ENCODE peak calls at places on chromosomes 1 and 21, in six cellular contexts. One of them, this sample, is unnamed.

GRCh38 chr1:30005972-30006619 is 717.3 kb downstream of the MATN1 start:
- DNase-seq in BJ: no peak
- DNase-seq in Calu3: peak
- DNase-seq in A673: no peak
- DNase-seq in neural crest cell: no peak
- DNase-seq in body of pancreas: no peak
- DNase-seq in this sample: no peak

GRCh38 chr1:39812913-39813312 is 24.2 kb upstream of the BMP8B start:
- DNase-seq in BJ: no peak
- DNase-seq in Calu3: no peak
- DNase-seq in A673: no peak
- DNase-seq in neural crest cell: no peak
- DNase-seq in body of pancreas: no peak
- DNase-seq in this sample: no peak

GRCh38 chr1:31752258-31752657 is 11.9 kb downstream of the ADGRB2 start:
- DNase-seq in BJ: no peak
- DNase-seq in Calu3: no peak
- DNase-seq in A673: no peak
- DNase-seq in neural crest cell: no peak
- DNase-seq in body of pancreas: no peak
- DNase-seq in this sample: no peak

GRCh38 chr1:164635074-164635783 is 76.2 kb downstream of the PBX1 start:
- DNase-seq in BJ: no peak
- DNase-seq in Calu3: no peak
- DNase-seq in A673: peak
- DNase-seq in neural crest cell: no peak
- DNase-seq in body of pancreas: no peak
- DNase-seq in this sample: no peak

GRCh38 chr1:18012686-18013085 is 94.9 kb upstream of the IGSF21 start:
- DNase-seq in BJ: no peak
- DNase-seq in Calu3: no peak
- DNase-seq in A673: no peak
- DNase-seq in neural crest cell: no peak
- DNase-seq in body of pancreas: no peak
- DNase-seq in this sample: no peak

GRCh38 chr1:203480525-203481084 is 5.0 kb downstream of the PRELP start:
- DNase-seq in BJ: peak
- DNase-seq in Calu3: peak
- DNase-seq in A673: no peak
- DNase-seq in neural crest cell: no peak
- DNase-seq in body of pancreas: peak
- DNase-seq in this sample: no peak

GRCh38 chr1:154845174-154845573 is 24.9 kb downstream of the KCNN3 start:
- DNase-seq in BJ: no peak
- DNase-seq in Calu3: no peak
- DNase-seq in A673: no peak
- DNase-seq in neural crest cell: no peak
- DNase-seq in body of pancreas: no peak
- DNase-seq in this sample: no peak

GRCh38 chr1:156154317-156154749 is 948 bp downstream of the SEMA4A start:
- DNase-seq in BJ: no peak
- DNase-seq in Calu3: no peak
- DNase-seq in A673: no peak
- DNase-seq in neural crest cell: no peak
- DNase-seq in body of pancreas: no peak
- DNase-seq in this sample: no peak

GRCh38 chr1:77234096-77234495 is 14.9 kb upstream of the PIGK start:
- DNase-seq in BJ: no peak
- DNase-seq in Calu3: no peak
- DNase-seq in A673: no peak
- DNase-seq in neural crest cell: no peak
- DNase-seq in body of pancreas: no peak
- DNase-seq in this sample: no peak

GRCh38 chr1:10753279-10753678 is 43.2 kb downstream of the CASZ1 start:
- DNase-seq in BJ: no peak
- DNase-seq in Calu3: no peak
- DNase-seq in A673: peak
- DNase-seq in neural crest cell: no peak
- DNase-seq in body of pancreas: no peak
- DNase-seq in this sample: no peak

GRCh38 chr1:230342019-230342418 is 84.1 kb downstream of the PGBD5 start:
- DNase-seq in BJ: no peak
- DNase-seq in Calu3: no peak
- DNase-seq in A673: no peak
- DNase-seq in neural crest cell: no peak
- DNase-seq in body of pancreas: no peak
- DNase-seq in this sample: no peak

GRCh38 chr1:202593845-202594244 is 116.4 kb downstream of the SYT2 start:
- DNase-seq in BJ: no peak
- DNase-seq in Calu3: peak
- DNase-seq in A673: no peak
- DNase-seq in neural crest cell: no peak
- DNase-seq in body of pancreas: no peak
- DNase-seq in this sample: no peak

GRCh38 chr21:41611441-41611840 is 103.5 kb upstream of the TMPRSS2 start:
- DNase-seq in BJ: no peak
- DNase-seq in Calu3: no peak
- DNase-seq in A673: no peak
- DNase-seq in neural crest cell: no peak
- DNase-seq in body of pancreas: no peak
- DNase-seq in this sample: no peak

GRCh38 chr1:42173155-42173933 is 8.8 kb upstream of the GUCA2A start:
- DNase-seq in BJ: no peak
- DNase-seq in Calu3: peak
- DNase-seq in A673: peak
- DNase-seq in neural crest cell: peak
- DNase-seq in body of pancreas: peak
- DNase-seq in this sample: peak

GRCh38 chr1:243748227-243748626 is 101.8 kb downstream of the AKT3 start:
- DNase-seq in BJ: no peak
- DNase-seq in Calu3: no peak
- DNase-seq in A673: no peak
- DNase-seq in neural crest cell: no peak
- DNase-seq in body of pancreas: no peak
- DNase-seq in this sample: no peak

GRCh38 chr1:51937112-51937511 is 53.4 kb downstream of the RAB3B start:
- DNase-seq in BJ: no peak
- DNase-seq in Calu3: no peak
- DNase-seq in A673: no peak
- DNase-seq in neural crest cell: no peak
- DNase-seq in body of pancreas: no peak
- DNase-seq in this sample: no peak

GRCh38 chr21:29953072-29953471 is 13.3 kb upstream of the GRIK1 start:
- DNase-seq in BJ: no peak
- DNase-seq in Calu3: no peak
- DNase-seq in A673: no peak
- DNase-seq in neural crest cell: no peak
- DNase-seq in body of pancreas: no peak
- DNase-seq in this sample: peak

GRCh38 chr1:72283204-72284083 is 1.1 kb upstream of the NEGR1 start:
- DNase-seq in BJ: peak
- DNase-seq in Calu3: peak
- DNase-seq in A673: peak
- DNase-seq in neural crest cell: peak
- DNase-seq in body of pancreas: peak
- DNase-seq in this sample: peak

GRCh38 chr1:67110352-67110751 is 24.4 kb downstream of the C1orf141 start:
- DNase-seq in BJ: no peak
- DNase-seq in Calu3: no peak
- DNase-seq in A673: no peak
- DNase-seq in neural crest cell: no peak
- DNase-seq in body of pancreas: no peak
- DNase-seq in this sample: no peak

GRCh38 chr1:23980725-23981063 is 567 bp upstream of the SRSF10 start:
- DNase-seq in BJ: no peak
- DNase-seq in Calu3: peak
- DNase-seq in A673: no peak
- DNase-seq in neural crest cell: peak
- DNase-seq in body of pancreas: no peak
- DNase-seq in this sample: peak

GRCh38 chr1:228405979-228406265 is 713 bp downstream of the TRIM11 start:
- DNase-seq in BJ: no peak
- DNase-seq in Calu3: peak
- DNase-seq in A673: no peak
- DNase-seq in neural crest cell: peak
- DNase-seq in body of pancreas: no peak
- DNase-seq in this sample: no peak

GRCh38 chr1:74591954-74592353 is 79.5 kb upstream of the LRRC53 start:
- DNase-seq in BJ: no peak
- DNase-seq in Calu3: no peak
- DNase-seq in A673: no peak
- DNase-seq in neural crest cell: no peak
- DNase-seq in body of pancreas: no peak
- DNase-seq in this sample: no peak

GRCh38 chr1:74584185-74584584 is 71.8 kb upstream of the LRRC53 start:
- DNase-seq in BJ: no peak
- DNase-seq in Calu3: no peak
- DNase-seq in A673: no peak
- DNase-seq in neural crest cell: no peak
- DNase-seq in body of pancreas: no peak
- DNase-seq in this sample: no peak

GRCh38 chr1:74590288-74590687 is 77.9 kb upstream of the LRRC53 start:
- DNase-seq in BJ: no peak
- DNase-seq in Calu3: no peak
- DNase-seq in A673: no peak
- DNase-seq in neural crest cell: no peak
- DNase-seq in body of pancreas: no peak
- DNase-seq in this sample: no peak

GRCh38 chr1:74586253-74586897 is 74.0 kb upstream of the LRRC53 start:
- DNase-seq in BJ: no peak
- DNase-seq in Calu3: no peak
- DNase-seq in A673: no peak
- DNase-seq in neural crest cell: no peak
- DNase-seq in body of pancreas: no peak
- DNase-seq in this sample: no peak

DNA sequence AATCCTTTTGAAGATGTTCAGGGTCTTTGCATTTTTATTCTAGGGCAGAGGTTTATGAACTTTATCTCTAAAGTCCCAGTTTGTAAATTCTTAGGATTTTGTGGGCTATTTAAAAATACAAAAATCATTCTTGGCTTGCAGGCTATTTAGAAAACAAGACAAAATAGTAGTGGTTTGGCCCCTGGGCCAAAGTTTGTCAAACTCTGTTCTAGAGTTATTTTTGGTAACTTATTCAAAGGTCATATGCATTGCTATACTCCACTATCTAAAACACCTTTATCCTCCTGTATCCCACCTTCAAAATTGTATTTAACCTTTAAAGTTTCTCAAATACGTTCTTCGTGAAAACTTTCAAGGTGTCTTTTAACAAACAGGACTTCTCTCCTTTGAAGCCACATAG is 75.5 kb upstream of the LRRC53 start:
- DNase-seq in BJ: no peak
- DNase-seq in Calu3: no peak
- DNase-seq in A673: no peak
- DNase-seq in neural crest cell: no peak
- DNase-seq in body of pancreas: no peak
- DNase-seq in this sample: no peak
- TF ChIP-seq CTCF in BJ: no peak
- TF ChIP-seq CTCF in Calu3: no peak
- TF ChIP-seq CTCF in A673: no peak
- TF ChIP-seq CTCF in neural crest cell: no peak
- TF ChIP-seq CTCF in body of pancreas: no peak
- TF ChIP-seq CTCF in this sample: no peak

GRCh38 chr1:145859491-145860159 is 744 bp upstream of the PIAS3 start:
- DNase-seq in BJ: peak
- DNase-seq in Calu3: peak
- DNase-seq in A673: peak
- DNase-seq in neural crest cell: peak
- DNase-seq in body of pancreas: peak
- DNase-seq in this sample: peak
- TF ChIP-seq CTCF in BJ: peak
- TF ChIP-seq CTCF in Calu3: no peak
- TF ChIP-seq CTCF in A673: no peak
- TF ChIP-seq CTCF in neural crest cell: peak
- TF ChIP-seq CTCF in body of pancreas: peak
- TF ChIP-seq CTCF in this sample: no peak

DNA sequence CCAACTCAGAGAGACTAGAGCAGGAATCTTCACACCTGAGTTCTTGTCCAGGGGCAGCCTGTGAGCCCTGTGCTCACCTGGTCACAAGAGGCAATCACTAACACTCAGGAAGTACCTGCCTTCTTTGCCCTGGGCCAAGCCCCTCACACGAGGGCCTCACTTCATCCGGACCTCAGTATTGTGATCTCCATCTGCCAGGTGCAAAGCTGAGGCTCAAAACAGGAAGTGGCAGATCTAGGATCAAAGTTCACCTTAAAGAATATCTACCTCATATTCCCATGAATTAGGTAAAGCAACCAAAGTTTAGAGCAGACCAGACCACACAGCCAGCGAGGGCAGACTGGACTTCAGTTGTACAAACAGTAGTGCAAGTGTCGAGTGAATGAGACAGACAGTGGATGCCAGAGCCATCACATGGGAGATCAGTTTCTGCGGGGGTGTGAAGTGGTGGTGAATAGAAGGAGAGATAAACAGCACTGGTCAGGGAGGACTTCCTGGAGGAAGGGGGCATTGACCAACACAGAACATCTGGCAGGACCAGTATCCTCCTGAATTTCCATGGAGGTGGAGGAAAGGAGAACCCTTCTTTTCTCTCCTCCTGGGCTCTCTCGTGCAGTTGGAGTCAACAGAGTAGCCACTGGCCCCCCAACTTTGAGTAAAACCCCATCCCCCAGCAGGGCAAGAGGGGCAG is 116.6 kb upstream of the ZBTB40 start:
- DNase-seq in BJ: no peak
- DNase-seq in Calu3: no peak
- DNase-seq in A673: no peak
- DNase-seq in neural crest cell: no peak
- DNase-seq in body of pancreas: no peak
- DNase-seq in this sample: no peak
- TF ChIP-seq CTCF in BJ: no peak
- TF ChIP-seq CTCF in Calu3: no peak
- TF ChIP-seq CTCF in A673: no peak
- TF ChIP-seq CTCF in neural crest cell: no peak
- TF ChIP-seq CTCF in body of pancreas: no peak
- TF ChIP-seq CTCF in this sample: no peak

DNA sequence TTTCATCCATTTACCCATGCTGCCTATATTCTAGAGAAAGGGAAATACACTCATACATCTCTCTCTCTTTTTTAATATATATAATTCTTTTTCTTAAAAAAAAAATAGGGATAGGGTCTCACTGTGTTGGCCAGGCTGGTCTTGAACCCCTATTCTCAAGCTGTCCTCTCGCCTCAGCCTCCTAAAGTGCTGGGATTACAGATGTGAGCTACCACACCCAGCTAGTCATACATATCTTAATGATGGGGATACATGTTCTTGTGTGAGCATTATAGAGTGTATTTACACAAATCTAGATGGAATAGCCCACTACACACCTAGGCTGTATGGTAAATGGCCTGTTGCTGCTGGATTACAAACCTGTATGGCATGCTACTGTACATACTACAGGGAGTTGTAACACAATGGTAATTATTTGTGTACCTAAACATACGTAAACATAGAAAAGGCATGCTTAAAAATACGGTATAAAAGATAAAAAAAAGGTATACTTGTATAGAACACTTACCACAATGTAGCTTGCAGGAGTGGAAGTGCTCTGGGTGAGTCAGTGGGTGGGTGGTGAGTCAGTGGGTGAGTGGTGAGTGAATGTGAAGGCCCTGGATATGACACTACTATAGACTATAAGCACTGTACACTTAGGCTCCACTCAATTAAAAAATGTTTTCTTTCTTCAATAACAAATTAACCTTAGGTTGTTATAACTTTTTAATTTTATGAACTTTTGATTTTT is 72.9 kb downstream of the IVNS1ABP start:
- DNase-seq in BJ: no peak
- DNase-seq in Calu3: peak
- DNase-seq in A673: no peak
- DNase-seq in neural crest cell: no peak
- DNase-seq in body of pancreas: no peak
- DNase-seq in this sample: no peak
- TF ChIP-seq CTCF in BJ: no peak
- TF ChIP-seq CTCF in Calu3: no peak
- TF ChIP-seq CTCF in A673: no peak
- TF ChIP-seq CTCF in neural crest cell: no peak
- TF ChIP-seq CTCF in body of pancreas: no peak
- TF ChIP-seq CTCF in this sample: no peak